ENCODE peak calls at places on chromosomes 7 and 10, in ten cellular contexts. F, N, C, A, W, R, U, D, Z and G are unnamed samples.

GRCh38 chr7:40239755-40240303 is 105.0 kb downstream of the SUGCT start:
- DNase-seq in F (no peak), N (no peak), C (no peak), A (no peak), W (no peak), R (no peak), U (no peak), D (no peak), Z (no peak), G (no peak)

GRCh38 chr7:128030999-128031681 is at the start of gene LRRC4:
- DNase-seq in F (peak), N (peak), C (no peak), A (no peak), W (peak), R (no peak), U (peak), D (no peak), Z (peak), G (peak)

GRCh38 chr10:99685232-99686041 is 26.1 kb downstream of the ENTPD7 start:
- DNase-seq in F (no peak), N (peak), C (no peak), A (no peak), W (no peak), R (no peak), U (no peak), D (no peak), Z (no peak), G (no peak)

GRCh38 chr10:75643405-75643804 is 212.0 kb downstream of the LRMDA start:
- DNase-seq in F (no peak), N (no peak), C (no peak), A (no peak), W (no peak), R (no peak), U (no peak), D (no peak), Z (no peak), G (no peak)

GRCh38 chr10:6171891-6172354 is 30.8 kb upstream of the PFKFB3 start:
- DNase-seq in F (peak), N (no peak), C (no peak), A (no peak), W (peak), R (peak), U (peak), D (no peak), Z (no peak), G (peak)

GRCh38 chr10:97574374-97575100 is 2.0 kb downstream of the ANKRD2 start:
- DNase-seq in F (peak), N (no peak), C (no peak), A (peak), W (peak), R (peak), U (peak), D (no peak), Z (no peak), G (peak)

GRCh38 chr7:111752022-111752582 is 189.8 kb upstream of the IMMP2L start:
- DNase-seq in F (peak), N (no peak), C (peak), A (no peak), W (peak), R (no peak), U (peak), D (peak), Z (peak), G (peak)

GRCh38 chr10:69968830-69969229 is 83.8 kb upstream of the MACROH2A2 start:
- DNase-seq in F (peak), N (no peak), C (no peak), A (no peak), W (peak), R (no peak), U (no peak), D (no peak), Z (no peak), G (no peak)

GRCh38 chr7:80018941-80019808 is 115.5 kb upstream of the GNAI1 start:
- DNase-seq in F (peak), N (no peak), C (no peak), A (no peak), W (peak), R (no peak), U (peak), D (peak), Z (peak), G (peak)

GRCh38 chr7:45579386-45579785 is 5.2 kb downstream of the ADCY1 start:
- DNase-seq in F (no peak), N (no peak), C (no peak), A (no peak), W (no peak), R (no peak), U (no peak), D (no peak), Z (no peak), G (no peak)

GRCh38 chr10:121553455-121553854 is 44.8 kb downstream of the FGFR2 start:
- DNase-seq in F (no peak), N (no peak), C (no peak), A (no peak), W (no peak), R (no peak), U (no peak), D (no peak), Z (no peak), G (no peak)

GRCh38 chr10:4767033-4767814 is 58.8 kb upstream of the AKR1E2 start:
- DNase-seq in F (no peak), N (no peak), C (no peak), A (no peak), W (peak), R (no peak), U (peak), D (no peak), Z (no peak), G (peak)

GRCh38 chr10:4772202-4772570 is 53.8 kb upstream of the AKR1E2 start:
- DNase-seq in F (no peak), N (no peak), C (no peak), A (no peak), W (no peak), R (no peak), U (no peak), D (no peak), Z (no peak), G (no peak)

GRCh38 chr10:4766449-4766848 is 59.6 kb upstream of the AKR1E2 start:
- DNase-seq in F (no peak), N (no peak), C (no peak), A (no peak), W (peak), R (no peak), U (peak), D (no peak), Z (no peak), G (no peak)

GRCh38 chr10:4771554-4772201 is 54.3 kb upstream of the AKR1E2 start:
- DNase-seq in F (no peak), N (no peak), C (no peak), A (no peak), W (peak), R (no peak), U (peak), D (no peak), Z (no peak), G (peak)

DNA sequence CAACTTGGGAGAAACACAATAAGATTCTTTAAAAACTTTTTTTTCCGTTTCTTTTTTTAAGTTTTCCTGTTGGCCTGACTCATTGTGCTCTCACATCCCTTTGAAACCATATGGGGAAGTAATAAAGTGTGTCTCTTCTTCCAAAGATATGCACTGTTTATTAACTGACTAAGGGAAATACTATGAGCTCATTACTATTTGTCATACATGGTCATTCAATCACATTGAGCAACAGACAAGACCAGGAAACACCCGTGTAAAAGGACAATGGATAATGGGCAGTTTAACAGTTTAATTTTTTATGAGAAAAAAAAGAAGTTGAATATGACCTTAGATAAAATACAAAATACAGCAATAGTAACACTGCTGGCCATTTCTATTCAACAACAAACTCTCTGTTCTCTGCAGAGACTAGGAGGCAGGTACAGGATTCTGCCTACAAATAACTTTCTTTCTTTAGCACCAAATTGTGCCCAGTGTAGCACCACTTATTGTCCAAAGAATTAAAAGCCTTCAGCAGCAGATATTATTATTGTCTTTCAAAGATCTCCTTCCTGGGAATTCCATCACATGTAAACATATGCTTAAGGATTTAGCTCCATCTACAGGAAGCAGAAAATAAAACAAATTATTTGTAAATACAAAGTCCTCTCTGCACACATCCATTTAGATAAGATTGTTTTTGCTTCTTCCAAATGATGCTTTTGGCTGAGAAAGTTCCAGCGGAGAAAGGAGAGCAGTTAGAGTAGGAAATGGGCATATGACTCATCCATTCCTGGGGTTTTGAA is 55.0 kb upstream of the AKR1E2 start:
- DNase-seq in F (no peak), N (no peak), C (no peak), A (no peak), W (peak), R (no peak), U (peak), D (no peak), Z (no peak), G (peak)
- TF ChIP-seq CTCF in F (peak), N (peak), C (no peak), A (peak), W (peak), R (no peak), U (no peak), D (peak), Z (peak), G (peak)

GRCh38 chr7:43754596-43754995 is 3.9 kb upstream of the BLVRA start:
- DNase-seq in F (no peak), N (no peak), C (no peak), A (peak), W (no peak), R (no peak), U (no peak), D (no peak), Z (no peak), G (no peak)

GRCh38 chr7:43756368-43757072 is 2.0 kb upstream of the BLVRA start:
- DNase-seq in F (no peak), N (no peak), C (no peak), A (peak), W (peak), R (no peak), U (peak), D (peak), Z (no peak), G (peak)

GRCh38 chr7:43752411-43752810 is 6.1 kb upstream of the BLVRA start:
- DNase-seq in F (no peak), N (no peak), C (no peak), A (no peak), W (no peak), R (no peak), U (no peak), D (peak), Z (no peak), G (no peak)

GRCh38 chr7:43753401-43753800 is 5.1 kb upstream of the BLVRA start:
- DNase-seq in F (no peak), N (no peak), C (no peak), A (no peak), W (no peak), R (no peak), U (no peak), D (no peak), Z (no peak), G (no peak)

GRCh38 chr7:43753843-43754242 is 4.6 kb upstream of the BLVRA start:
- DNase-seq in F (no peak), N (no peak), C (no peak), A (no peak), W (no peak), R (no peak), U (no peak), D (no peak), Z (no peak), G (no peak)
- TF ChIP-seq CTCF in F (no peak), N (no peak), C (no peak), A (no peak), W (no peak), R (no peak), U (no peak), D (no peak), Z (no peak), G (peak)

GRCh38 chr7:88276605-88277153 is 30.0 kb downstream of the STEAP4 start:
- DNase-seq in F (no peak), N (no peak), C (no peak), A (no peak), W (no peak), R (no peak), U (no peak), D (no peak), Z (no peak), G (no peak)
- TF ChIP-seq CTCF in F (no peak), N (no peak), C (no peak), A (no peak), W (no peak), R (no peak), U (no peak), D (no peak), Z (no peak), G (no peak)

GRCh38 chr10:16817125-16818019 is at the start of gene RSU1:
- DNase-seq in F (peak), N (peak), C (peak), A (peak), W (peak), R (peak), U (peak), D (peak), Z (peak), G (peak)
- TF ChIP-seq CTCF in F (no peak), N (no peak), C (no peak), A (no peak), W (no peak), R (no peak), U (no peak), D (no peak), Z (no peak), G (no peak)

GRCh38 chr7:88401009-88401623 is 94.4 kb upstream of the STEAP4 start:
- DNase-seq in F (no peak), N (no peak), C (no peak), A (no peak), W (no peak), R (no peak), U (no peak), D (peak), Z (no peak), G (no peak)
- TF ChIP-seq CTCF in F (no peak), N (peak), C (peak), A (peak), W (peak), R (no peak), U (no peak), D (peak), Z (peak), G (peak)

GRCh38 chr7:90552521-90552920 is 43.6 kb upstream of the CDK14 start:
- DNase-seq in F (no peak), N (no peak), C (no peak), A (no peak), W (peak), R (no peak), U (no peak), D (no peak), Z (no peak), G (peak)
- TF ChIP-seq CTCF in F (peak), N (peak), C (no peak), A (peak), W (peak), R (peak), U (no peak), D (peak), Z (peak), G (peak)

DNA sequence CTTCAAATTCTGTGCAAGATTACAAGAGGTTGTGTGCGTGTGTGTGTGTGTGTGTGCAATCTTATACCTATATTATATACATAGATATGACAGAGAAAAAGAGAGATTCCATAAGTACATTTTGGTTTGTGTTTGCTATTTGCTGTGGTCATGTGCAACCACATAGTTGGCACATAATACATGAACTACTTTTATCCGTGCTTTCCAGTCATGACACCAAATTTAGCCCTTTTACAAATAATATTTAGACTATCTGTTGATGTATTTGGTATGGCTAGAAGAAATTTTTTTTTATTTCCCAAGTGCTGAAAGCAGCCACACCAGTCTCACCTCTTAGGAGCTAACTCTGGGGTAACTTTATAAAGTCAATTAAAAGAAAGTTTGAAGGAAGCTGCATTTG is 63.5 kb upstream of the EGFR start:
- DNase-seq in F (no peak), N (no peak), C (no peak), A (no peak), W (no peak), R (no peak), U (no peak), D (no peak), Z (no peak), G (no peak)
- TF ChIP-seq CTCF in F (no peak), N (no peak), C (no peak), A (no peak), W (no peak), R (no peak), U (no peak), D (no peak), Z (no peak), G (no peak)

GRCh38 chr7:138981332-138982203 is at the start of gene KIAA1549:
- DNase-seq in F (peak), N (peak), C (no peak), A (peak), W (peak), R (no peak), U (peak), D (peak), Z (peak), G (peak)
- TF ChIP-seq CTCF in F (no peak), N (peak), C (no peak), A (peak), W (no peak), R (no peak), U (no peak), D (no peak), Z (peak), G (no peak)